ENCODE peak calls at places on chromosomes 12 and 14, in four cellular contexts. Q, M, R and T are unnamed samples.

GRCh38 chr12:98868076-98868475 is 223.0 kb downstream of the APAF1 start:
- DNase-seq in Q (no peak), M (no peak), R (no peak), T (no peak)

GRCh38 chr14:85508863-85509262 is 21.1 kb upstream of the FLRT2 start:
- DNase-seq in Q (no peak), M (no peak), R (no peak), T (no peak)

GRCh38 chr12:58283553-58283952 is 342.2 kb downstream of the ATP23 start:
- DNase-seq in Q (no peak), M (no peak), R (no peak), T (no peak)

GRCh38 chr12:126397071-126397571 is 1331.9 kb downstream of the AACS start:
- DNase-seq in Q (no peak), M (no peak), R (no peak), T (no peak)

GRCh38 chr12:42804928-42805327 is 215.4 kb upstream of the PRICKLE1 start:
- DNase-seq in Q (no peak), M (no peak), R (no peak), T (no peak)

GRCh38 chr12:79250186-79250585 is 385.6 kb downstream of the SYT1 start:
- DNase-seq in Q (no peak), M (no peak), R (no peak), T (no peak)

GRCh38 chr14:80485764-80486163 is 274.5 kb upstream of the DIO2 start:
- DNase-seq in Q (no peak), M (no peak), R (no peak), T (no peak)

GRCh38 chr12:11885261-11886038 is 185.3 kb upstream of the BCL2L14 start:
- DNase-seq in Q (no peak), M (no peak), R (no peak), T (no peak)

GRCh38 chr14:29454026-29454693 is 473.5 kb downstream of the PRKD1 start:
- DNase-seq in Q (no peak), M (no peak), R (no peak), T (peak)

GRCh38 chr14:32205984-32206383 is 2.9 kb upstream of the RNU6-8 start:
- DNase-seq in Q (no peak), M (peak), R (no peak), T (peak)

GRCh38 chr12:32559434-32559833 is 119.7 kb upstream of the DNM1L start:
- DNase-seq in Q (no peak), M (no peak), R (no peak), T (no peak)

GRCh38 chr14:97426776-97427175 is 629.6 kb downstream of the VRK1 start:
- DNase-seq in Q (no peak), M (no peak), R (no peak), T (no peak)

GRCh38 chr12:6277982-6278438 is 32.5 kb upstream of the PLEKHG6 start:
- DNase-seq in Q (no peak), M (no peak), R (no peak), T (no peak)

GRCh38 chr12:101772019-101772774 is 32.9 kb upstream of the SYCP3 start:
- DNase-seq in Q (no peak), M (no peak), R (no peak), T (no peak)

GRCh38 chr12:68939500-68939899 is 6.5 kb upstream of the CPM start:
- DNase-seq in Q (no peak), M (no peak), R (no peak), T (no peak)

DNA sequence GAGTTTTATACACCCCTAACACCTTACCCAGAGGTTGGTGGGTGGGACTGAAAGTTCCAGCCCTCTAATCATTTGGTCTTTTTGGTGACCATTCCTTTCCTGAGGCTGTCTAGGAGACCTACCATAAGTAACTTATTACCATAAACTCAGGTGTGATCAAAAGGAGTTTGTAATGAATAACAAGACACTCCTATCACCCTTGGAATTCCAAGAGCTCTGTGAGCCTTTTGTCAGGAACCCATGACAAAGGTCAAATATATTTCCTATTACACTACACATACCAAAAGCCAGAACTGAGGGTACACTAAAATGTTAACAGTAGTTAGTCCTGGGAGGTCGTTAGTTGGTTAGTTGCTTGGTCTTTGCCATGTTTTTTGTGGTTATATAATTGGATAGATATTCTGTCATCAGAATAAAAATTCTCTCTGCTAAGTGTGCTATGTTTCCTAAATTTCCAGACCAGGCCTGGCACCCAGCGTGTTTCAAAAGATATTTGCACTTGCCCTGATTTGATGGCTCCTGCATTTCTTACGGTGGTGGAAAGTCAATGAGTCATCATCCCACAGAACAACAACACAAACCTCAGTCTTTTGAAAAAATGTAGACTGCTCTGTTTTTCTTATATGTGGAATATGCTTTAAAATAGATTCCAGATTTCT is 27.0 kb upstream of the AKAP5 start:
- DNase-seq in Q (no peak), M (no peak), R (no peak), T (no peak)
- TF ChIP-seq USF1 in Q (no peak), M (no peak), R (no peak), T (no peak)

DNA sequence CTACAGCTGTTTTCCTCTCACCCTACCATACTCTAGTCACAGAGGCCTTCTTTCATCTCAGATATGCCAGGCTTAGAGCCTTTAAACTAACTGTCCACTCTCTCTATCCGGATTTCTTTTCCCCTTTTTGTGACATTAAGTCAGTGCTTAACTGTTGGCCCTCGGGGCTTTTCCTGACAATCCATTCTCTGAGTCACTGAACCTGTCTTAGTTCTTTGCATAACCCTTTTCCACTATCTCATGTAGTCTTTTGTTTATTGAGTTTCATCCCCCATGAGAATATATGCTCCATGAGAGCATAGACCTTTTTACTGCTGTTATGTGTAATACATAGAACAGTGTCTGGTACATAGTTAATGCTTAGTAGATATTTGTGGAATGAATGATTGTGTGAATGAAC is 68.7 kb downstream of the PLEKHA5 start:
- DNase-seq in Q (no peak), M (no peak), R (no peak), T (no peak)
- TF ChIP-seq USF1 in Q (no peak), M (no peak), R (no peak), T (no peak)

DNA sequence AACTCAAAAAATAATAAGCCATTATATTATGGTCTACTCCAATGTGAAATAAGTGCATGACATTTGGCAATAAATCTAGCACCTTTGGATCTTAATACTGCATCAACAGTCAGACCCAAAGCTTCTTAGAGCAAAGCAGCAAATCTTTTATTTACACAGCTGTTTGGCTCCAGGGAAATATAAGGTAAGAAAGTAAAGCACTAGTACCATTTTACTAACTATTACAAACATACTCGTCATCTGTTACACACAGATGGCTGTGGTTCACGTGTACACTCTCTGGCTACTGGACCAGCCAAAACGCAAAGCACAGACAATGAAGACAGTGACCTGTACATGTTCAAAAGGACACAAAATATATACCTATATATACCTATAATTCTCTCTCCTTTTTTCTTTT is 2.8 kb downstream of the FGD6 start:
- DNase-seq in Q (no peak), M (no peak), R (no peak), T (no peak)
- TF ChIP-seq USF1 in Q (no peak), M (no peak), R (no peak), T (no peak)

DNA sequence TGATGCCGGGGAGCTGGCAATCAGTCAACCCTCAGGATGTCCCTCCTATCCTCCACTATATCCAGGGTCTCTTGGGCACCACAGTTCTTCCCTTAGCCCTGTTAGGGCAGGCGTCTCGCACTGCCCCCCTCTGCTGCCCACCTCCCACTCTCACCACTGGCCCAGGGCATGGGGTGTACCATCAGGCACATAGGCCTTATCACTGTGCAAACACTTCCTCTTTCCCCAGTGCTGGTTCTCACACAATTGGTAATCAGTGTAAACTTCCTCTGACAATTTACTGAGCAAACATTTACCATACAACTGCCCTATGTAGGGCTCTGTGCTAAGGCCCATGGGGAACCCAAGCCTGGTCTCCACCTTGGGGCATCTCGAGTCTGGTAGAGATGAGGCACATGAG is 20.1 kb upstream of the TMED10 start:
- DNase-seq in Q (no peak), M (no peak), R (no peak), T (no peak)
- TF ChIP-seq USF1 in Q (no peak), M (no peak), R (no peak), T (no peak)

GRCh38 chr12:118534003-118534402 is 157.6 kb downstream of the SUDS3 start:
- DNase-seq in Q (no peak), M (no peak), R (no peak), T (no peak)
- TF ChIP-seq USF1 in Q (no peak), M (no peak), R (no peak), T (no peak)

DNA sequence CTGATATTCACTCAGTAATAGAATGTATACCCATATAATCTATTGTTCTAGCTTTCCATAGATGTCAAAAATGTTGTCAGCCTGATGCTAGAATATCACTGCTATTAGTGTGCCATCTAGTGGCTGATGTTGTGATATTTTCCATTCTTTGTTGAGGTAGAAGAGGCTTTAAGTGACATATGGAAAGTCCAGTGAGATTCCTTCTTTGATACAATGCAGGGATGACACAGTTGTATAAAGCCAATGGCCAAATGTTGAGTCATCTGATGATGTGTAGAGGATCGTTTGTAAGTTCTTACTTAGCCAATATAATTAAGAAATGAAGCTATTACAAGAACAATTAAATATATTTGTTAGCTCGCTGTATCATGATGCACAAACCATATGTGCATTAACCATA is 58.1 kb upstream of the PCED1B start:
- DNase-seq in Q (peak), M (peak), R (peak), T (no peak)
- TF ChIP-seq USF1 in Q (no peak), M (no peak), R (no peak), T (no peak)

DNA sequence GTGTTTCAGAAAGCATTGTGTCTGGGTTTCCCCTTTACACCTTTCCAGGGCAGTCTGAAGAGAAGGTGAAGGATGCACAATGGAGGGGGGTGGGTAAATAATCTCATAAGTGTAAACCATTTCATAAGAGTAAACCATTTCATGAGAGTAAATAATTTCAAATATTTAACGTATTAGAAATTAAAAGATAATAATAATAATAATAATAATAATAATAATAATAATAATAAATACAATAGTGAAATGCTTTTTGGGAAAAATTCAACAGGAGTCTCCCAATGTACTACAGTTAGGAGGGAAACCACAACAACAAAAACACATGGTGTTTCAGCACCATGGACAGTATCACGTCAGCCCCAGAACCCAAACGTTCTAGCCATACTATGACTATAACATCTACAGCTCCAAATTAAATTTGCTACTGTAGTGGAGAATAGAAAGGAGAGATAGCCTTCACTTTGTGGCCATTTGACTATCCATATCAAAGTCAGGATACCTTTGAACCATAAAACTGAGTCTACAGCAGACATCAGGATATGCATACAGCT is 691.8 kb downstream of the BCL11B start:
- DNase-seq in Q (no peak), M (no peak), R (no peak), T (no peak)
- TF ChIP-seq USF1 in Q (no peak), M (no peak), R (no peak), T (no peak)

GRCh38 chr12:24838531-24838950 is 110.4 kb downstream of the BCAT1 start:
- DNase-seq in Q (no peak), M (peak), R (peak), T (no peak)
- TF ChIP-seq USF1 in Q (no peak), M (no peak), R (no peak), T (no peak)

GRCh38 chr14:101508948-101509729 is 52.2 kb upstream of the DIO3 start:
- DNase-seq in Q (no peak), M (no peak), R (no peak), T (peak)
- TF ChIP-seq USF1 in Q (no peak), M (no peak), R (no peak), T (no peak)

GRCh38 chr14:68355415-68355814 is 437.5 kb downstream of the ZFP36L1 start:
- DNase-seq in Q (no peak), M (no peak), R (no peak), T (no peak)

GRCh38 chr14:68361231-68361630 is 431.6 kb downstream of the ZFP36L1 start:
- DNase-seq in Q (no peak), M (no peak), R (no peak), T (no peak)

GRCh38 chr14:68359862-68360552 is 432.9 kb downstream of the ZFP36L1 start:
- DNase-seq in Q (peak), M (no peak), R (no peak), T (no peak)

GRCh38 chr14:68358978-68359861 is 433.6 kb downstream of the ZFP36L1 start:
- DNase-seq in Q (no peak), M (no peak), R (no peak), T (no peak)

DNA sequence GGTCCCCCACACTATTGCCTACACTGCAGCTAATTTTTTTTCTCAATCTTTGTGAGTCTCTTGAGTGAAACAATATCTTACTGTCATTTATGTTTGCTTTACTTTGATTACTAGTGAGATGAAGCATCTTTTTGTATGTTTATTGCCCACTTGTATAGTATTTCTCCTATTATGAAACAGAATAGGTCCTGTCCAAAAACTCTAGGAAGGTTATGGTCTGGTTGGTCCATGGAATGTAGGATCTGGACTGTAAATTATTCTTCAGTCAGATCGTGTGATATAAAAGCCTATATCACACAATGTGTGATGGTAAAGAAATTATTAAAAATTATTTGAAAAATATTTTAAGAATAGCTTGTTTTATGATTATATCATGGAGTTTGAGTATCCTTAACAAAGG is 434.4 kb downstream of the ZFP36L1 start:
- DNase-seq in Q (no peak), M (no peak), R (no peak), T (no peak)
- TF ChIP-seq USF1 in Q (no peak), M (no peak), R (no peak), T (no peak)